ENCODE peak calls at places on chromosomes 6 and 20, in six cellular contexts. X is H1, Y is HepG2, J is fibroblast of lung, R is HCT116, V is kidney. K is an unnamed sample. For H3K4me1, the result is how much of the 10 kb centered on the place peaks cover.

GRCh38 chr20:905999-906520 is 10.1 kb downstream of the ANGPT4 start:
- DNase-seq in X (no peak), Y (no peak), R (no peak), J (no peak), V (no peak), K (no peak)

GRCh38 chr20:33113387-33113908 is 34.0 kb downstream of the BPIFB4 start:
- DNase-seq in Y (no peak), J (no peak), X (no peak), R (no peak), V (no peak), K (no peak)

GRCh38 chr6:54515013-54515412 is 206.8 kb downstream of the TINAG start:
- DNase-seq in Y (no peak), J (peak), X (no peak), R (no peak), V (no peak), K (no peak)

GRCh38 chr6:169566961-169567360 is 134.9 kb downstream of the WDR27 start:
- DNase-seq in J (no peak), Y (no peak), V (no peak), X (no peak), R (no peak), K (no peak)

GRCh38 chr20:49231461-49231860 is 12.2 kb downstream of the DDX27 start:
- DNase-seq in J (no peak), Y (no peak), V (no peak), R (no peak), X (no peak), K (no peak)

GRCh38 chr20:46850896-46851295 is 43.7 kb upstream of the EYA2 start:
- DNase-seq in V (no peak), X (no peak), R (no peak), Y (no peak), J (no peak), K (no peak)

GRCh38 chr20:36262440-36262839 is 26.2 kb downstream of the AAR2 start:
- DNase-seq in V (no peak), J (no peak), Y (no peak), X (no peak), R (no peak), K (no peak)

GRCh38 chr6:109456710-109457595 is 1.4 kb upstream of the MICAL1 start:
- DNase-seq in Y (no peak), R (no peak), X (no peak), V (no peak), J (peak), K (peak)

GRCh38 chr6:21450628-21451027 is 142.9 kb upstream of the SOX4 start:
- DNase-seq in R (no peak), X (no peak), Y (no peak), V (no peak), J (no peak), K (no peak)

GRCh38 chr6:54204921-54205511 is 93.8 kb downstream of the MLIP start:
- DNase-seq in Y (peak), V (no peak), R (no peak), X (no peak), J (peak), K (no peak)

GRCh38 chr6:122381494-122382083 is 17.9 kb upstream of the HSF2 start:
- DNase-seq in R (peak), J (peak), X (peak), Y (peak), V (no peak), K (peak)

GRCh38 chr20:39269493-39270217 is 307.5 kb downstream of the DHX35 start:
- DNase-seq in R (no peak), J (no peak), X (no peak), V (no peak), Y (no peak), K (no peak)

GRCh38 chr20:39266989-39267388 is 304.8 kb downstream of the DHX35 start:
- DNase-seq in J (no peak), R (no peak), Y (no peak), X (no peak), V (no peak), K (no peak)

GRCh38 chr20:39271205-39271604 is 309.1 kb downstream of the DHX35 start:
- DNase-seq in R (no peak), J (no peak), X (no peak), V (peak), Y (no peak), K (no peak)

GRCh38 chr20:39268566-39268965 is 306.4 kb downstream of the DHX35 start:
- DNase-seq in R (no peak), V (no peak), Y (no peak), X (no peak), J (no peak), K (no peak)

DNA sequence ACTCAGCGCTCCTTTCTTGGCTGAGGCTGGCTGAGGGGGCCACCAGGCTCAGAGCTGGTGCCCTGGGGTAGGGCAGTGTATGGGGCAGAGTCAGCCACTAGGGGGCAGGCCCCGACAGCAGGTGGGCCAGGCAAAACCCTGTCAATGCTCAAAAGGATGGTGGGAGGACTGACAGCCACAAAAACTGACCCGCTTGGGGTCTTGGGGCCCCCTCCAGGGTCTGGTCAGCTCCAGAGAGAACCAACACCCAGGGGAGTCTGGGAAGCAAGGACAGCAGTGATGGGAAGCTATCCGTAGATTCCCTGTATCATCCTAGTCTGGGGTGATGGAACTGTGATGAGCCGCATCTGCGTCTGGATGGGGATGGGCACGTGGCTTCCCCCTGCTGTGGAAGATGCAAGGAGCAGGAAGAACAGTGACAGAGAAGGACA is 306.9 kb downstream of the DHX35 start:
- DNase-seq in X (no peak), V (peak), J (peak), R (peak), Y (peak), K (peak)
- H3K4me1 ChIP-seq in X (under half), V (under half), J (under half), R (under half), Y (under half), K (under half)

DNA sequence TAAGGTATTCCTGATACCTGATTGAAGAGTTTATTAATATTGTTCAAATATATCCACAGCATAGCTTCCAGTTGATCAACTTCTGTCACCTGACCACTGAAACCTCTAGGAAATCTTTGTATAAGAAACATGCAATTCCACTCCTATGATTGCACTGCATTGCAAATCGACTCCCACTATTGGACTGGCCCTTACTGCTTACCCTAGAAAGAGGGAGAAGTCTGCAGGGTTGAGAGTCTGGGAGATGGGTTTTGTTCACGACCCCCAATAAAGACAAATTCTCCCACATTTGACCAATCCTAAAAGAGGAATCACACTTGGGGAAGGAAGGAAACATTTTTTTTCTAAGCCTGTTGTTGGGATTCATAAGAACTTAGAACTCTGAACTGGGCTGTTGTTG is 43.7 kb downstream of the TNFRSF21 start:
- DNase-seq in V (no peak), J (no peak), R (no peak), X (no peak), Y (no peak), K (no peak)
- TF ChIP-seq CTCF in V (no peak), J (no peak), R (no peak), X (no peak), Y (no peak), K (no peak)

GRCh38 chr6:137792160-137793033 is 74.7 kb upstream of the TNFAIP3 start:
- DNase-seq in V (no peak), J (peak), R (no peak), Y (no peak), X (no peak), K (no peak)

GRCh38 chr6:137791281-137792159 is 75.5 kb upstream of the TNFAIP3 start:
- DNase-seq in J (no peak), Y (no peak), V (no peak), R (no peak), X (no peak), K (no peak)

GRCh38 chr6:137795510-137795909 is 71.5 kb upstream of the TNFAIP3 start:
- DNase-seq in V (no peak), Y (no peak), X (no peak), J (no peak), R (no peak), K (no peak)

GRCh38 chr6:137794510-137795200 is 72.4 kb upstream of the TNFAIP3 start:
- DNase-seq in R (no peak), V (no peak), J (no peak), X (no peak), Y (peak), K (no peak)

GRCh38 chr6:137793805-137794508 is 73.1 kb upstream of the TNFAIP3 start:
- DNase-seq in J (no peak), R (no peak), Y (no peak), X (no peak), V (no peak), K (no peak)
- H3K9ac ChIP-seq in J (no peak), R (no peak), Y (peak), X (no peak), V (no peak), K (peak)

DNA sequence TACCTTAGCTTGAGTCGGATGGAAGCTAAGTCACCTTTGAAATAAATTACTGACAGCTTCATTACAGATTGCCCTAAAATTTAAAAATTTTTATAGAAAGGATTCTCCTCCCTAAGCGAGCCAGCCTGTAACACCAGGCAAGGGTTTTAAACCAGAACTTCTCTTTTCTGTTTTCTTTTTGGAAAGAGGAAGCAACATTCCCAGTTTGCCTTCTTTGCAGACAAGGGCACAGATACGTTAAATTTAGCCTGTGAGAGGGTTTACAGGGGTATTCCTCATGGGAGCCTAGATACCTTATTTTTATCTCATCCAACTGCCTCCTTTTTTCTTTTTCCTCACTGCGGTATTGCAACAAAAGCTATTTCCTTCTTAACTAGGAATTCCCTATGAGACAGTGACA is 45.0 kb downstream of the GNAS start:
- DNase-seq in V (no peak), R (no peak), X (no peak), J (no peak), Y (no peak), K (no peak)
- H3K4me1 ChIP-seq in V (under half), R (under half), X (under half), J (under half), Y (under half), K (under half)

GRCh38 chr6:32826996-32827395 is 10.2 kb upstream of the HLA-DOB start:
- DNase-seq in Y (no peak), J (no peak), V (no peak), X (no peak), R (no peak), K (no peak)

GRCh38 chr6:32829495-32829894 is 9.0 kb downstream of the TAP2 start:
- DNase-seq in R (no peak), V (no peak), J (no peak), X (no peak), Y (no peak), K (no peak)

GRCh38 chr6:32830936-32831335 is 7.6 kb downstream of the TAP2 start:
- DNase-seq in R (no peak), Y (no peak), X (no peak), J (no peak), V (no peak), K (no peak)

GRCh38 chr6:32830017-32830416 is 8.5 kb downstream of the TAP2 start:
- DNase-seq in J (no peak), V (no peak), R (no peak), Y (no peak), X (no peak), K (no peak)

GRCh38 chr6:32825966-32826365 is 9.2 kb upstream of the HLA-DOB start:
- DNase-seq in J (peak), Y (peak), X (no peak), V (no peak), R (no peak), K (no peak)
- TF ChIP-seq CTCF in J (peak), Y (peak), X (peak), V (peak), R (peak), K (peak)

GRCh38 chr6:158356586-158357546 is 44.6 kb downstream of the TULP4 start:
- DNase-seq in Y (no peak), X (no peak), J (no peak), V (no peak), R (no peak), K (no peak)

GRCh38 chr6:158354509-158354877 is 42.2 kb downstream of the TULP4 start:
- DNase-seq in Y (no peak), V (no peak), J (no peak), X (no peak), R (no peak), K (no peak)

GRCh38 chr6:158353851-158354508 is 41.7 kb downstream of the TULP4 start:
- DNase-seq in V (no peak), R (no peak), X (no peak), J (peak), Y (no peak), K (no peak)

GRCh38 chr6:158358450-158359077 is 46.3 kb downstream of the TULP4 start:
- DNase-seq in X (no peak), V (no peak), J (no peak), Y (no peak), R (no peak), K (peak)

DNA sequence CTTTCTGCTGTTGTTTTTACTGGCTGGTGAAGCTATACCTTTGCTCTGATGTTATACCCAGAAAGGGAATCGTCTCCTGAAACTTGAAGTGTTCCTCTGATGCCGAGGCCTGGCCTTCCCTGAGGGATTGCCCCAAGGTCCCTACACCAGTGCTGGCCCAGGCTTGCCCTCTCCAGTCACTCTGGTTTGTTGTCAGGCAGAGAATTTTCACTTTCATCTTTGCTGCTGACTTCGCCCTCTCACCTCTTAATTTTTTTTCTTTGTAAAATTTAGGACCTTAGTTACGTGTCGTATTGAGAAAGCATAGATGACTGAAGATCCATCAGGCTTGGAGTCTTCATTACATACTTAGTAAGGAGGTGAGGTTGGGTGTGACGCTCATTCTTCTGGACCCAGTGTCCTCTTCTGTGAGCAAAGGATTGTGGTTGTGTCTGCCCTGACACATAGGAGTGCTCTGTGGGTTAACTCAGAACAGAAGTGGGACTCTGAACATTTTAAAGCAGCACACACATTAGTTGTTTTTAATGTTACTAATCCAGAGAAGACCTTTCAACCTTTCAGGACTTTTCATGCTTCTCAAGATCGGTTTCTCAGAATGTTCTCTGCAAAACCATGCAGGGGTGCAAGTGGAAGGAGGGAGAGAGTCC is 45.4 kb downstream of the TULP4 start:
- DNase-seq in X (no peak), Y (no peak), R (no peak), V (no peak), J (no peak), K (no peak)
- H3K9ac ChIP-seq in X (no peak), Y (no peak), R (no peak), V (no peak), J (no peak), K (no peak)

GRCh38 chr20:4018015-4018748 is 2.8 kb upstream of the RNF24 start:
- DNase-seq in X (no peak), R (no peak), Y (no peak), J (peak), V (no peak), K (no peak)
- H3K4me1 ChIP-seq in X (under half), R (under half), Y (under half), J (under half), V (under half), K (under half)

GRCh38 chr6:83098589-83098988 is 31.1 kb downstream of the DOP1A start:
- DNase-seq in Y (no peak), R (no peak), X (no peak), J (no peak), V (no peak), K (no peak)
- TF ChIP-seq CTCF in Y (no peak), R (no peak), X (no peak), J (no peak), V (no peak), K (no peak)

GRCh38 chr6:158056804-158057203 is 75.1 kb downstream of the SYNJ2 start:
- DNase-seq in X (no peak), V (no peak), Y (no peak), J (no peak), R (no peak), K (no peak)
- H3K9ac ChIP-seq in X (no peak), V (no peak), Y (no peak), J (peak), R (peak), K (no peak)

K was measured in colonic mucosa.